ENCODE peak calls at places on chromosomes 4 and X, in seven cellular contexts. A, Q, V, P, T, Z and H are unnamed samples.

GRCh38 chrX:104112326-104112951 is at the start of gene ZCCHC18:
- DNase-seq in Z (no peak), P (peak; percentile 88), T (no peak), Q (peak; percentile 3), V (peak; percentile 22), A (no peak), H (peak; percentile 13)

GRCh38 chrX:134732676-134733075 is 74.4 kb upstream of the PLAC1 start:
- DNase-seq in A (no peak), P (no peak), Q (no peak), Z (no peak), T (no peak), V (no peak), H (no peak)

GRCh38 chr4:129929052-129929451 is 833.1 kb downstream of the C4orf33 start:
- DNase-seq in Z (no peak), A (no peak), T (no peak), V (peak; percentile 2), Q (no peak), P (peak; percentile 8), H (no peak)

GRCh38 chrX:87728459-87728858 is 210.9 kb downstream of the KLHL4 start:
- DNase-seq in T (no peak), Z (no peak), P (no peak), Q (no peak), A (no peak), V (peak; percentile 6), H (no peak)

GRCh38 chr4:96993528-96993927 is 1149.7 kb downstream of the STPG2 start:
- DNase-seq in P (no peak), T (no peak), A (no peak), Z (no peak), Q (no peak), V (no peak), H (no peak)

GRCh38 chr4:89427765-89428164 is 120.2 kb upstream of the GPRIN3 start:
- DNase-seq in Q (no peak), A (no peak), P (no peak), T (no peak), V (no peak), Z (no peak), H (no peak)

GRCh38 chr4:62037576-62037975 is 837.5 kb downstream of the ADGRL3 start:
- DNase-seq in T (no peak), V (no peak), A (no peak), Q (no peak), P (no peak), Z (no peak), H (no peak)

GRCh38 chrX:12975670-12975965 is 708 bp downstream of the TMSB4X start:
- DNase-seq in A (no peak), V (no peak), P (no peak), Z (no peak), Q (no peak), T (no peak), H (no peak)

GRCh38 chr4:136495076-136495475 is 1037.2 kb downstream of the PCDH18 start:
- DNase-seq in T (no peak), V (no peak), Q (no peak), P (no peak), Z (no peak), A (no peak), H (no peak)

GRCh38 chr4:183987529-183987946 is 82.4 kb downstream of the STOX2 start:
- DNase-seq in T (no peak), P (peak; percentile 80), A (peak; percentile 21), Q (no peak), Z (no peak), V (no peak), H (peak; percentile 54)
- TF ChIP-seq JUND in T (no peak), P (no peak), A (peak; percentile 16), Q (no peak), Z (no peak), V (no peak), H (no peak)

DNA sequence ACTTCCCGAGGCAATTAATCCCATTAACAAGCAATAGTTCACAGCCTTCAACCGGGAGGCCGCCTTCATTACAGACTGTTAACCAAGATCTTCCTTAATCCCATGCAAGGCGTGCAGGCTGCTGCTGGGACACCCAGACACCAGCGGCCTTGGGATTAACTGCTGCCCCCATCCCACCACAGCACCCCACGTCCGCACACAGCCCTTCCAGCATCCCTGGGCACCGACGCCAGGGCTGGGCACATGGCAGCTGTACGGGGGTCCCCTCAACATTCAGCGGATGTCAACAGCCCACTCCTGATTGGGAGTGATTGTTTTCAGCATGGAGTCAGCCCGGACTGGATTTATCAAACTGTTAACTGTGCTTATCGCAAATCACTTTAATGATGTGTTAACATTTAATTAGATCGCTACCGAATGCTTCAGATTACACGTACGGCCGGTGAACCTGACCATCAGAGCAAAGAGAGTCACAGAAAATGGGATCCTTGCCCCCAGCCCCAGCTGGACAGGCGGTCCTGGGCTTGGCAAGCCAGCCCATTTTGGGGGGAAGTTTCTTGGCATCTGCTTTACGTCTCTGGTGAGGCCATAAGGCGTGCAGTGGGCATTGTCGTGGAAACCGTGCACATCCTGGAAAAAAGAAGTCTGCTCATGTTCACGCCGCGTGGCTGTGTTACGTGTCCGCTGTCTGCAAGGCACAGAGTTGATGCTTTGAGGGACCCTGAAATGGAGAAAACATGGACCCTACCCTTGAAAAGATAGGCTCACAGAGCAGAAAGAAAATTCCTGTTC is 126.4 kb downstream of the HMX1 start:
- DNase-seq in V (no peak), Q (no peak), A (no peak), P (peak; percentile 49), Z (no peak), T (no peak), H (no peak)
- TF ChIP-seq JUND in V (no peak), Q (no peak), A (no peak), P (no peak), Z (no peak), T (no peak), H (no peak)

DNA sequence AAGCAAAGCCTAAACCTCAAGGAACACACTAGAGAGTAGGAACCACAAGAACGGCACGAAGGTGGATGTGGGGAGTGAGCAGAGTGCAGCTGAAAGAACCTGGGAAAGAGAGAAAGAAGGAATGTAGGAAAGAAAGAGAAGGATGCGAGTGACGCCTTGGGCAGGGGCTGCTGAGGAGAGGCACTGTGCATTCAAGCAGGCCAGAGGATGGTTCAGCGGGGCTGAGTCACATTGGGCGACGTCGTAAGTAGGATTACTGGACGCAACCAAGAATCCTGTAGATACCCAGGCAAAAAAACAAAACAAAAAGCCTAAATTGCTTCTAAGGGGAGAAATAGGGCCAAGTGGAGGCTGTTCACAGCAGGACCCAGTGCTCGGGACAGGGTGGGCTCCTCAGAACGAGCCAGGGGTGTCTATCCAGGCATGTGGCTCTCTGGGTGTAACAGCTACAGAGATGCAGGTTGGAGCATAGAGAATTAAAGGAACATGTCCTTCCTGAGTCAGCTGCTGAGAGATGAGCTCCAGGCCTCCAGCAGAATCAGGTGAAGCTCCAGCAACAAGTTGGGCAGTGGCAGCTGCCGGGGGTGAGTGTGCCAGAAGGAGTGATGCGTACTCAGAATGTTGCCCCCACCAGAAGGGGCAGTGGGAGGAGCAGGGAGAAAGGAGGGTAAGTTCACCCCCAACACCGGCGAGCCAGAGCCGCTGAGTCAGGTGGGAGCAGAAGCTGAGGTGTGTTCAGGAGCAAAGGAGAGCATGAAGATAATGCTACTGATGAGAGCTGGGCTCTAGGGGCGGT is 38.6 kb downstream of the NELFA start:
- DNase-seq in A (no peak), T (no peak), Z (no peak), Q (no peak), V (no peak), P (no peak), H (no peak)
- TF ChIP-seq JUND in A (no peak), T (no peak), Z (no peak), Q (no peak), V (no peak), P (no peak), H (no peak)

GRCh38 chr4:170047774-170048354 is 21.7 kb upstream of the MFAP3L start:
- DNase-seq in A (peak; percentile 57), Z (no peak), Q (peak; percentile 53), T (no peak), V (peak; percentile 25), P (peak; percentile 51), H (peak; percentile 9)
- TF ChIP-seq JUND in A (no peak), Z (no peak), Q (no peak), T (no peak), V (no peak), P (no peak), H (no peak)

DNA sequence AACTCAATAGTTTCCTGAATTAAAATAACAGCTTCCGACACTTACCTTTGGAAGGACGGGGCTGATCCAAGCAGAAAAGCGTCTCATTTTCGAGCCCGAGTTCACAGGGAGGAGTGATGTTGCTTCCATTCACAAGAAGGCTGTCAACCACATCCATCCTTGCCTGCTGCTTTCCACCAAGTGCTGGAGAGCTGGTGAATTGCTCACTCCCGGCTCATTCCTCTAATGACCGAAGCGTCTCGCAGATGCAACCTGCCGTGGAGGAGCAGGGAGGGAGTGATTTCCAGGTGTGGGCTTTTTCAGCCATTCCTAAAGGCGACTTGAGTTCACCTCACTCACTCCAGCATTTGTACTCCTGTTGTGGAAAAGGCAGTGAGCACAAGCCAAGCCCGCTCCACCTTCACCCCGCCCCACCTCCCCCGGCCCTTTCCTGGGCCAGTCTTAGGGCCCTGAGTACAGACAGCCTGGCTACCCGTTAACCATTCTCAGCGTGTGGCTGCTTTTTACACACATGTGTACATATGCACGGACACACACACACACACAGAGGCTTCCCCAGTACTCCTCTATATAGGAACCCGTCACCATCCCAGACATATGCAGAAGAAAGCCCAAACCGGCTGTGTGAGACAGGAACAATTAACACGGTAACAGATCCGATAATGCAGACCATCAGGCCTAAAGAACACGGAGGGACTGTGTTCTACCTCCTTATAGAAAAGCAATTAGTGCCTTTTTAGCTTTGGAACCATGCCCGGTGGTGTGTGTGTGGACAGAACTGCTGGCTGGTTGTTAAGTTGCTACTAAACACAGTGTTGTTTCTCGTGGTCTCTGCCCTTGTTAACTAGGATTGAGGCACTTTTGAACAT is at the start of gene CCKAR:
- DNase-seq in Z (no peak), A (no peak), T (no peak), Q (no peak), V (no peak), P (peak; percentile 56), H (no peak)
- TF ChIP-seq JUND in Z (no peak), A (no peak), T (no peak), Q (no peak), V (no peak), P (no peak), H (no peak)

DNA sequence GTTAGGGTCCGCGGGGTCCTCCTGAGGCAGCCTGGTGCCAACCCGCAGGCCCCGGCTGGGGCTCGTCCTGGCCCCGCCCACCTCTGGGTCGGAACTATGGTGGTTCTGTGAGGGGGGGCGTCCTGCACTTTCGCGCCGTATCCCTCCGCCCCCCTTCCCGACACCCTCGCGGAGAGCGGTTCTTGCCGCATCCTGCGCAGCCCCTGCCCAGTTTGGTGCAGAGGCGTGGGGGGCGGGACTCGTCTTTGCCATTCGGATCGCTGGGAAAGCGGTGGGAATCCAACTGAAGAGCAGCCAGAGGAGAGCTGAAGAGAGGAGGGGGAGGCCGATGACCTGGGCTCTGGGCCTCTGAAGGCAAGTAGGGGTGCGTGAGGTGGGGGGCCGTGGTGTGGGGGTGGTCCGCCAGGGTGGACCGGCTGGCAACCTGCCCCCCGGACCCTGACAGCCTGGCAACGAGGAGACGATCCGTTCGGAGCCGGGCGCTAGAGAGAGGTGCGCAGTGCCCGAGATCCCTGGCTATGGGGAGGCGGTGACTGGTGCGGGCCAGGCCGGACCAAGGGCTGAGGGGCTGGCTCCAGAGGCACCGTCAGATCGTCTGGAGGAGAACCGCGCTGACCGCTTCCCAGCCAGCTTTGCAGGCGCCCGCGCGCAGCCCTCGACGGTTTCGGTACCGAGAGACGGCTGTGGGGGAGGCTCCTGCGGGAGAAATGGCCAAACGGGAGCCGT is at the start of gene GPRASP1:
- DNase-seq in V (no peak), Z (no peak), P (peak; percentile 72), T (no peak), A (no peak), Q (no peak), H (no peak)
- TF ChIP-seq JUND in V (no peak), Z (no peak), P (no peak), T (no peak), A (no peak), Q (no peak), H (no peak)